ENCODE peak calls at places on chromosome 12, in six cellular contexts. T, A, J, Q, Y and H are unnamed samples.

GRCh38 chr12:81542065-81542464 is 217.1 kb downstream of the PPFIA2 start:
- DNase-seq in J (no peak), T (no peak), Y (no peak), A (no peak), Q (no peak), H (no peak)

GRCh38 chr12:93378373-93379310 is 917 bp downstream of the NUDT4 start:
- DNase-seq in J (peak; percentile 72), Y (peak; percentile 74), A (peak; percentile 88), T (peak; percentile 66), Q (peak; percentile 80), H (peak; percentile 90)

GRCh38 chr12:112824166-112824565 is 32.6 kb downstream of the RPH3A start:
- DNase-seq in Y (no peak), T (no peak), Q (no peak), J (no peak), A (no peak), H (peak; percentile 57)

GRCh38 chr12:30358113-30358512 is 337.6 kb downstream of the IPO8 start:
- DNase-seq in T (no peak), Y (no peak), J (no peak), Q (no peak), A (no peak), H (no peak)

GRCh38 chr12:39587247-39587646 is 32.4 kb downstream of the ABCD2 start:
- DNase-seq in T (peak; percentile 40), Q (peak; percentile 35), Y (no peak), J (no peak), A (no peak), H (no peak)

GRCh38 chr12:131729254-131729955 is 18.5 kb downstream of the SFSWAP start:
- DNase-seq in Q (no peak), T (no peak), J (no peak), Y (no peak), A (no peak), H (no peak)

GRCh38 chr12:132606927-132607326 is 3.5 kb downstream of the LRCOL1 start:
- DNase-seq in Y (no peak), J (no peak), Q (no peak), T (no peak), A (no peak), H (no peak)

GRCh38 chr12:107990325-107990724 is 138.8 kb upstream of the WSCD2 start:
- DNase-seq in T (no peak), Y (no peak), Q (peak; percentile 29), J (no peak), A (peak; percentile 29), H (no peak)

GRCh38 chr12:129310346-129310745 is 457.1 kb downstream of the GLT1D1 start:
- DNase-seq in Y (no peak), A (no peak), Q (no peak), T (no peak), J (no peak), H (no peak)

GRCh38 chr12:19034937-19035336 is 94.6 kb upstream of the PLEKHA5 start:
- DNase-seq in T (no peak), J (no peak), A (no peak), Y (peak; percentile 60), Q (no peak), H (no peak)

GRCh38 chr12:78885466-78885865 is 20.9 kb downstream of the SYT1 start:
- DNase-seq in T (no peak), A (no peak), Y (no peak), J (no peak), Q (no peak), H (no peak)

GRCh38 chr12:5210179-5210917 is 166.7 kb downstream of the KCNA5 start:
- DNase-seq in J (no peak), T (no peak), A (no peak), Y (no peak), Q (no peak), H (no peak)

GRCh38 chr12:100173111-100173510 is 27.5 kb upstream of the ACTR6 start:
- DNase-seq in Y (no peak), Q (no peak), T (no peak), J (no peak), A (no peak), H (no peak)

GRCh38 chr12:25041006-25041741 is 92.3 kb upstream of the BCAT1 start:
- DNase-seq in Y (no peak), T (no peak), J (no peak), A (no peak), Q (no peak), H (no peak)

DNA sequence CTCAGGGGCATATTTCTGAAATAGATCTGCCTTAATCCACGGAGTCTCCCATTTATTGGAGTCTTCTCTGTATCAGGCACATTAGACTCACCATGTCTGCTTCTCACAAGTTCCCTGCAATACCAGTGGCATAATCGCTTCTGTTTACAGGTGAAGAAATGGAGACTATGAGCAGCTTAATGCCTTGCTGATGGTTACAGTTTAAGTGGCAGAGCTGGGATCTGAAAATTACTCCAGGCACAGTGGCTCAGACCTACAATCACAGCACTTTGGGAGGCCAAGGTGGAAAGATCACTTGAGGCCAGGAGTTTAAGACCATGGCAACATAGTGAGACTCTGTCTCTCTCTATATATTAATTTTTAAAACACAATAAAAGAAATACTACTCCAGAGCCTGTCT is 7.3 kb upstream of the RIC8B start:
- DNase-seq in J (no peak), T (no peak), Q (no peak), Y (no peak), A (no peak), H (no peak)
- H3K27ac ChIP-seq in J (no peak overlapping the region), T (no peak overlapping the region), Q (no peak overlapping the region), Y (no peak overlapping the region), A (no peak overlapping the region), H (no peak overlapping the region)

GRCh38 chr12:103854372-103854973 is 13.4 kb upstream of the NT5DC3 start:
- DNase-seq in Q (no peak), J (no peak), T (no peak), A (no peak), Y (no peak), H (no peak)

GRCh38 chr12:103855896-103856657 is 15.0 kb upstream of the NT5DC3 start:
- DNase-seq in Y (no peak), T (no peak), A (no peak), J (no peak), Q (no peak), H (no peak)

GRCh38 chr12:103852498-103852992 is 11.5 kb upstream of the NT5DC3 start:
- DNase-seq in Y (no peak), Q (no peak), T (no peak), J (peak; percentile 54), A (peak; percentile 30), H (no peak)

GRCh38 chr12:103857164-103857563 is 16.1 kb upstream of the NT5DC3 start:
- DNase-seq in Q (no peak), T (no peak), A (no peak), J (no peak), Y (no peak), H (no peak)

GRCh38 chr12:103855036-103855712 is 14.1 kb upstream of the NT5DC3 start:
- DNase-seq in J (peak; percentile 85), Y (no peak), T (peak; percentile 70), Q (no peak), A (peak; percentile 27), H (peak; percentile 65)
- H3K4me1 ChIP-seq in J (peaks cover 16% of the 10 kb centered on the region), Y (no peaks in the 10 kb centered on the region), T (peaks cover 8% of the 10 kb centered on the region), Q (no peaks in the 10 kb centered on the region), A (peaks cover 14% of the 10 kb centered on the region), H (peaks cover 43% of the 10 kb centered on the region)

GRCh38 chr12:109946913-109947312 is 46.8 kb downstream of the TCHP start:
- DNase-seq in A (no peak), T (no peak), Y (no peak), Q (no peak), J (no peak), H (no peak)

GRCh38 chr12:109946505-109946904 is 46.4 kb downstream of the TCHP start:
- DNase-seq in Y (peak; percentile 70), A (no peak), T (no peak), Q (no peak), J (peak; percentile 65), H (no peak)

GRCh38 chr12:109949089-109949488 is 47.1 kb downstream of the GIT2 start:
- DNase-seq in A (peak; percentile 52), J (peak; percentile 79), Q (no peak), T (peak; percentile 75), Y (no peak), H (peak; percentile 65)

GRCh38 chr12:109947511-109947910 is 47.4 kb downstream of the TCHP start:
- DNase-seq in A (peak; percentile 75), T (peak; percentile 54), J (peak; percentile 84), Y (no peak), Q (no peak), H (peak; percentile 11)

GRCh38 chr12:109948382-109948781 is 47.8 kb downstream of the GIT2 start:
- DNase-seq in J (no peak), A (no peak), T (no peak), Q (no peak), Y (no peak), H (no peak)
- H3K27ac ChIP-seq in J (peak overlapping the region; percentile 76), A (peak overlapping the region; percentile 15), T (peak overlapping the region; percentile 76), Q (no peak overlapping the region), Y (peak overlapping the region; percentile 81), H (peak overlapping the region; percentile 97)

GRCh38 chr12:27979145-27979544 is 6.6 kb upstream of the PTHLH start:
- DNase-seq in T (no peak), A (peak; percentile 63), J (peak; percentile 48), Q (no peak), Y (no peak), H (no peak)
- H3K4me1 ChIP-seq in T (peaks cover 5% of the 10 kb centered on the region), A (peaks cover 35% of the 10 kb centered on the region), J (no peaks in the 10 kb centered on the region), Q (no peaks in the 10 kb centered on the region), Y (no peaks in the 10 kb centered on the region), H (peaks cover 24% of the 10 kb centered on the region)

DNA sequence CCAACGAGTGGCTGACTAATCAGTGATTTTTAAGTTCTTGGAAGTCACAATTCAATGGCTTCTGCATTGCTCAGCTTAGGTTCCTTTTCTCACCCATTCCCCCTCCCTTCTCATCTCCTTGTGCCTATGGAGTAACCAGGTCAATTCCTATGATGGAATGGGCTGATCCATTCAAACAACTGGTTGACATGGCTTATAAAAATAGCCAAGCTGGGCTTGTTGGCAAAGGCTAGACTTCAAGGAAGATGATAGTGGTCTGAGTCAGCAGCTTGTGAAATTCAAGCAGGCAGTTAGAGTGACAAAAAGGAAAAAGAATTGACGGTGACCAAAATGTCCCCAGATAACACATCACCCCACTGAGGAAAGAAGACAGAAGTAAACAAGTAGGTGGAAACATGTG is 119.9 kb upstream of the PCED1B start:
- DNase-seq in T (peak; percentile 85), J (peak; percentile 93), Q (no peak), Y (no peak), A (peak; percentile 95), H (peak; percentile 73)
- H3K27ac ChIP-seq in T (no peak overlapping the region), J (no peak overlapping the region), Q (no peak overlapping the region), Y (no peak overlapping the region), A (peak overlapping the region; percentile 26), H (no peak overlapping the region)

GRCh38 chr12:50787618-50788017 is 23.7 kb downstream of the ATF1 start:
- DNase-seq in Y (no peak), Q (no peak), T (no peak), A (no peak), J (no peak), H (no peak)
- H3K4me1 ChIP-seq in Y (peaks cover 2% of the 10 kb centered on the region), Q (no peaks in the 10 kb centered on the region), T (peaks cover 17% of the 10 kb centered on the region), A (peaks cover 36% of the 10 kb centered on the region), J (peaks cover 20% of the 10 kb centered on the region), H (peaks cover 26% of the 10 kb centered on the region)

GRCh38 chr12:32533971-32534590 is 134.7 kb downstream of the FGD4 start:
- DNase-seq in Q (peak; percentile 85), J (peak; percentile 98), Y (no peak), T (peak; percentile 99), A (peak; percentile 88), H (peak; percentile 83)
- H3K27ac ChIP-seq in Q (peak overlapping the region; percentile 67), J (peak overlapping the region; percentile 6), Y (peak overlapping the region; percentile 88), T (peak overlapping the region; percentile 30), A (peak overlapping the region; percentile 51), H (peak overlapping the region; percentile 80)

GRCh38 chr12:116266631-116267349 is 10.7 kb downstream of the MED13L start:
- DNase-seq in J (peak; percentile 59), Q (no peak), Y (no peak), A (peak; percentile 62), T (peak; percentile 31), H (no peak)
- H3K4me1 ChIP-seq in J (peaks cover 20% of the 10 kb centered on the region), Q (no peaks in the 10 kb centered on the region), Y (peaks cover 13% of the 10 kb centered on the region), A (peaks cover 63% of the 10 kb centered on the region), T (peaks cover 7% of the 10 kb centered on the region), H (peaks cover 50% of the 10 kb centered on the region)